ENCODE peak calls at places on chromosome X, in seven cellular contexts. F is ovary, E is testis, I is sigmoid colon, K is endothelial cell of umbilical vein, Y is body of pancreas, S is transverse colon. B is an unnamed sample.

GRCh38 chrX:25717122-25717521 is 421.0 kb upstream of the MAGEB18 start:
- DNase-seq in F (no peak), E (no peak), I (no peak), K (no peak), Y (no peak), S (no peak), B (no peak)

GRCh38 chrX:44203791-44204190 is 139.7 kb downstream of the EFHC2 start:
- DNase-seq in F (no peak), E (no peak), I (no peak), K (no peak), Y (no peak), S (no peak), B (no peak)

GRCh38 chrX:134525086-134525792 is 65.3 kb downstream of the HPRT1 start:
- DNase-seq in F (no peak), E (no peak), I (no peak), K (peak), Y (no peak), S (no peak), B (no peak)

GRCh38 chrX:124018031-124018430 is 56.5 kb downstream of the STAG2 start:
- DNase-seq in F (no peak), E (no peak), I (no peak), K (peak), Y (no peak), S (no peak), B (no peak)

GRCh38 chrX:51893931-51894696 is 691 bp downstream of the MAGED1 start:
- DNase-seq in F (peak), E (peak), I (peak), K (peak), Y (peak), S (no peak), B (no peak)

GRCh38 chrX:123217077-123217476 is 33.0 kb downstream of the GRIA3 start:
- DNase-seq in F (peak), E (peak), I (no peak), K (no peak), Y (no peak), S (no peak), B (no peak)

GRCh38 chrX:119728487-119728886 is 29.9 kb upstream of the SOWAHD start:
- DNase-seq in F (no peak), E (no peak), I (no peak), K (no peak), Y (no peak), S (no peak), B (no peak)

GRCh38 chrX:37846141-37846540 is 1.2 kb downstream of the DYNLT3 start:
- DNase-seq in F (no peak), E (no peak), I (no peak), K (peak), Y (no peak), S (no peak), B (no peak)

GRCh38 chrX:130136497-130136896 is 26.2 kb upstream of the ELF4 start:
- DNase-seq in F (no peak), E (no peak), I (no peak), K (no peak), Y (no peak), S (no peak), B (no peak)

GRCh38 chrX:16664626-16665025 is 14.7 kb downstream of the S100G start:
- DNase-seq in F (no peak), E (no peak), I (no peak), K (no peak), Y (no peak), S (no peak), B (no peak)

GRCh38 chrX:2820131-2820771 is 8.5 kb upstream of the GYG2 start:
- DNase-seq in F (no peak), E (no peak), I (no peak), K (no peak), Y (no peak), S (no peak), B (no peak)

GRCh38 chrX:119359618-119360382 is 39.3 kb upstream of the SLC25A43 start:
- DNase-seq in F (no peak), E (no peak), I (no peak), K (no peak), Y (no peak), S (no peak), B (peak)

GRCh38 chrX:134875679-134876078 is 115.1 kb upstream of the SMIM10 start:
- DNase-seq in F (no peak), E (no peak), I (no peak), K (no peak), Y (no peak), S (no peak), B (no peak)

GRCh38 chrX:22313757-22314156 is 41.0 kb downstream of the CBLL2 start:
- DNase-seq in F (no peak), E (no peak), I (no peak), K (peak), Y (no peak), S (no peak), B (no peak)

GRCh38 chrX:80876877-80877276 is 67.2 kb upstream of the BRWD3 start:
- DNase-seq in F (no peak), E (no peak), I (no peak), K (peak), Y (no peak), S (no peak), B (no peak)

GRCh38 chrX:115553171-115553570 is 7.8 kb upstream of the PLS3 start:
- DNase-seq in F (no peak), E (no peak), I (no peak), K (no peak), Y (no peak), S (no peak), B (no peak)

GRCh38 chrX:77595848-77596247 is 148.7 kb downstream of the FGF16 start:
- DNase-seq in F (no peak), E (no peak), I (no peak), K (no peak), Y (no peak), S (no peak), B (no peak)

GRCh38 chrX:24426921-24427746 is 38.0 kb upstream of the PDK3 start:
- DNase-seq in F (no peak), E (no peak), I (no peak), K (peak), Y (no peak), S (peak), B (no peak)

GRCh38 chrX:39676434-39676833 is 421.3 kb downstream of the BCOR start:
- DNase-seq in F (no peak), E (no peak), I (no peak), K (no peak), Y (no peak), S (no peak), B (no peak)

GRCh38 chrX:10104958-10105658 is 51.7 kb upstream of the CLCN4 start:
- DNase-seq in F (no peak), E (peak), I (peak), K (no peak), Y (no peak), S (no peak), B (no peak)

GRCh38 chrX:116232833-116233232 is 62.3 kb downstream of the AGTR2 start:
- DNase-seq in F (no peak), E (no peak), I (no peak), K (peak), Y (no peak), S (no peak), B (no peak)

GRCh38 chrX:24575496-24575895 is 71.7 kb downstream of the PCYT1B start:
- DNase-seq in F (no peak), E (no peak), I (no peak), K (no peak), Y (no peak), S (no peak), B (no peak)

GRCh38 chrX:38249965-38250364 is 29.3 kb upstream of the SRPX start:
- DNase-seq in F (no peak), E (no peak), I (no peak), K (peak), Y (no peak), S (no peak), B (no peak)

GRCh38 chrX:5656544-5656943 is 572.1 kb downstream of the NLGN4X start:
- DNase-seq in F (no peak), E (no peak), I (no peak), K (no peak), Y (no peak), S (no peak), B (no peak)

GRCh38 chrX:150036181-150036580 is 97.9 kb upstream of the EOLA2 start:
- DNase-seq in F (no peak), E (no peak), I (no peak), K (peak), Y (peak), S (peak), B (peak)

GRCh38 chrX:153460826-153461225 is 9.6 kb downstream of the HAUS7 start:
- DNase-seq in F (peak), E (peak), I (no peak), K (peak), Y (peak), S (peak), B (peak)

GRCh38 chrX:68292471-68292870 is 140.8 kb downstream of the OPHN1 start:
- DNase-seq in F (no peak), E (no peak), I (no peak), K (no peak), Y (no peak), S (no peak), B (no peak)

GRCh38 chrX:10634681-10635161 is 14.3 kb upstream of the MID1 start:
- DNase-seq in F (no peak), E (no peak), I (no peak), K (no peak), Y (no peak), S (no peak), B (no peak)

GRCh38 chrX:4710618-4711433 is 997.4 kb upstream of the PRKX start:
- DNase-seq in F (no peak), E (peak), I (no peak), K (no peak), Y (peak), S (no peak), B (no peak)

GRCh38 chrX:68375803-68376202 is 57.5 kb downstream of the OPHN1 start:
- DNase-seq in F (no peak), E (no peak), I (no peak), K (no peak), Y (no peak), S (no peak), B (no peak)

GRCh38 chrX:88789825-88790224 is 42.8 kb downstream of the CPXCR1 start:
- DNase-seq in F (no peak), E (no peak), I (no peak), K (no peak), Y (no peak), S (no peak), B (no peak)

GRCh38 chrX:3748052-3748559 is 34.7 kb upstream of the PRKX start:
- DNase-seq in F (no peak), E (no peak), I (no peak), K (no peak), Y (no peak), S (no peak), B (no peak)

GRCh38 chrX:107454302-107454701 is 4.8 kb downstream of the FRMPD3 start:
- DNase-seq in F (no peak), E (no peak), I (no peak), K (no peak), Y (no peak), S (no peak), B (no peak)

GRCh38 chrX:71367396-71367795 is 1.2 kb downstream of the TAF1 start:
- DNase-seq in F (no peak), E (no peak), I (no peak), K (no peak), Y (no peak), S (no peak), B (no peak)

GRCh38 chrX:71365356-71365875 is 741 bp upstream of the TAF1 start:
- DNase-seq in F (no peak), E (no peak), I (no peak), K (no peak), Y (no peak), S (no peak), B (no peak)

GRCh38 chrX:71366674-71367256 is 608 bp downstream of the TAF1 start:
- DNase-seq in F (peak), E (peak), I (no peak), K (peak), Y (peak), S (peak), B (no peak)

GRCh38 chrX:71364221-71364620 is 1.9 kb upstream of the TAF1 start:
- DNase-seq in F (no peak), E (no peak), I (no peak), K (no peak), Y (no peak), S (no peak), B (no peak)

DNA sequence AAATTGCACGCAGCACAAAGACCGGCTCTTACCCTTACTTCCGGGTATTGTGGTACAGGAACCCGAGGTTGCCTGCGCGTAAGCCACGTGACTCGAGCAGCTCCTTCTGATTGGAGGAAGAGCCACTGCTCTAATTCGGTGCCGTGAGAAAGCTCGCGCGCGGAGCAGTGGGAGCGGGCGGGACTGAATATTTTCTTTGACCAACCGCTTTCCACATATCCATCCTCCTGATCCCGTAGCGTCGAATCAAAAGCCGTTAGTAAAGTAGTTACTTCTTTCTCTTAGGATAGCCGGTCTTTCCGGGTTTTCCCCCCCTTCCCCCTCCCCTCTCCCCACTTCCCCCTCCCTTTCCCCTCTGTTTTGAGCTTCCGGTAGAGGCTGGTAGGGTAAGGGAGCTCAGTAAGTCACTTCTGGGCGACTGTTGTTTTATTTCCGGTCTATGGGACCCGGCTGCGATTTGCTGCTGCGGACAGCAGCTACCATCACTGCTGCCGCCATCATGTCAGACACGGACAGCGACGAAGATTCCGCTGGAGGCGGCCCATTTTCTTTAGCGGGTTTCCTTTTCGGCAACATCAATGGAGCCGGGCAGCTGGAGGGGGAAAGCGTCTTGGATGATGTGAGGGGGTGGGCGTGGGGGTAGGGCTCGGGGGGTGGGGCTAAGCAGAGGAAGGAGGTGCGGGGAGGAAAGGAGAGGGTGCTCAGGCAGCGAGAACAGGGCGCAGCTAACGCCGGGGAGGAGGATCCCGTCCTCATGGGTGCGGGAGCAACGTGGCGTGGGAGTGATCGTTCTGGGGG is at the start of gene TAF1:
- DNase-seq in F (peak), E (peak), I (peak), K (peak), Y (peak), S (peak), B (peak)
- TF ChIP-seq POLR2A in F (no peak), E (peak), I (peak), K (peak), Y (peak), S (peak), B (peak)

GRCh38 chrX:91435465-91435864 is 826 bp downstream of the PABPC5 start:
- DNase-seq in F (peak), E (peak), I (no peak), K (no peak), Y (no peak), S (no peak), B (no peak)

GRCh38 chrX:91434351-91435168 is at the start of gene PABPC5:
- DNase-seq in F (peak), E (peak), I (peak), K (peak), Y (peak), S (peak), B (peak)
- TF ChIP-seq POLR2A in F (peak), E (no peak), I (peak), K (no peak), Y (peak), S (peak), B (no peak)

DNA sequence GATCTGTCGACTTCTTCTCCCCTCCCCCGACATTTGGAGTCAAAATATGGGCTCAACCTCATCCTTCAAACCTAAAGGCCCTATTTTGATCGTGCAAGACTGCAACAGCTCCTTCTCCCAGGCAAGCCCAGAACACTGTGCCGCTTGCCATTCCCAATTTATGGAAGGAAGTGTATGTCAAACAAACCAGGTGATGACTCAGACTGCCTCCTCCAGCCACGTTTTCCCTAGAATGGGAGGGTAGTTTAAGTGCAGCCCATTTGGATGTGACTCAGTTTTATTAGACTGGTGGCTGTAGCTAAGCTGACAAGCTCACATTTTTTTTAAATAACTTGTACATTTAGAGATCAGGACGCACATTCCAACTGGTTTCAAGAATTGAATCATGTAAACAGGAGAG is 570.4 kb upstream of the DIPK2B start:
- DNase-seq in F (no peak), E (no peak), I (peak), K (peak), Y (peak), S (peak), B (no peak)
- TF ChIP-seq POLR2A in F (no peak), E (no peak), I (peak), K (peak), Y (no peak), S (peak), B (no peak)

DNA sequence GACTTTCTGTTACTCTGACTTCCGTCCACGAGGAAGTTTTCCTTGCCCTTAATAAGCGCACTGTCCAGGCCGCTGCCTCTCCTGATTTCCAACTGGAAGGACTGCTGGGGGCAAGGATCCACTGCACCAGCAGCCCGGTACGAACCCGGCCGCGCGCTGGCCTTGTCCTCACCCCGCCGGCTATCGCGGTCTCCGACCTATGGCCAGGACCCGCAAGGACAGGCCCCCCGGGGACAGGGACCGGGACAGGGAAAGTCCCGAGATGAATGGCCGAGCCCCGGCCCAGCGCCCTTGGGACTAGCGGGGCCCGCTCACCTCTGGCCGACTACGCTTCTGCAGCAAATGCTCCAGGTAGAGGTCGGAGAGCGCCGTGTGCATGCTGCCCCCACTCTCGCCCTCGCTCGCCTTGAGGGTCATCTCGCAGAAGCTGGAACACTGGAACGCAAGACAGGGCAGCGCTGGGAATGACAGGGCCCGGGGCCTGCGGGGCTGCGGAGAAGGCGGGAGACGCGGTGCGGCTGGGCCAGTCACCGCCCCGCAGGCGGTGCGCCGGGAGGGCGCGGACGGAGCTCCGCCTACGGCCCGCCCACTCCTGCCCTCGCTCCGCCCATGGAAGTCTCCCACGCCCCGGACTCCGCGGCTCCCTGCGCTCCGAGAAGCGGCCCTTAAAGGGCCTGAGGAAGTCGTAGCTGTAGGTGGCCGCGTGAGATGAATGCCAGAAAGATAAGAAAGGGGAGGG is at the start of gene MPP1:
- DNase-seq in F (peak), E (peak), I (peak), K (peak), Y (peak), S (peak), B (peak)
- TF ChIP-seq POLR2A in F (no peak), E (no peak), I (peak), K (no peak), Y (peak), S (peak), B (peak)

GRCh38 chrX:47232197-47232802 is 509 bp upstream of the USP11 start:
- DNase-seq in F (no peak), E (no peak), I (no peak), K (peak), Y (no peak), S (no peak), B (no peak)

GRCh38 chrX:47232803-47233332 is at the start of gene USP11:
- DNase-seq in F (peak), E (peak), I (peak), K (no peak), Y (no peak), S (peak), B (no peak)

GRCh38 chrX:47235691-47236103 is 2.9 kb downstream of the USP11 start:
- DNase-seq in F (no peak), E (no peak), I (no peak), K (no peak), Y (no peak), S (no peak), B (no peak)

GRCh38 chrX:47234583-47234982 is 1.8 kb downstream of the USP11 start:
- DNase-seq in F (no peak), E (no peak), I (no peak), K (no peak), Y (no peak), S (no peak), B (no peak)

GRCh38 chrX:47233333-47234113 is 714 bp downstream of the USP11 start:
- DNase-seq in F (peak), E (peak), I (peak), K (peak), Y (peak), S (peak), B (peak)
- TF ChIP-seq POLR2A in F (peak), E (no peak), I (no peak), K (peak), Y (peak), S (peak), B (peak)

DNA sequence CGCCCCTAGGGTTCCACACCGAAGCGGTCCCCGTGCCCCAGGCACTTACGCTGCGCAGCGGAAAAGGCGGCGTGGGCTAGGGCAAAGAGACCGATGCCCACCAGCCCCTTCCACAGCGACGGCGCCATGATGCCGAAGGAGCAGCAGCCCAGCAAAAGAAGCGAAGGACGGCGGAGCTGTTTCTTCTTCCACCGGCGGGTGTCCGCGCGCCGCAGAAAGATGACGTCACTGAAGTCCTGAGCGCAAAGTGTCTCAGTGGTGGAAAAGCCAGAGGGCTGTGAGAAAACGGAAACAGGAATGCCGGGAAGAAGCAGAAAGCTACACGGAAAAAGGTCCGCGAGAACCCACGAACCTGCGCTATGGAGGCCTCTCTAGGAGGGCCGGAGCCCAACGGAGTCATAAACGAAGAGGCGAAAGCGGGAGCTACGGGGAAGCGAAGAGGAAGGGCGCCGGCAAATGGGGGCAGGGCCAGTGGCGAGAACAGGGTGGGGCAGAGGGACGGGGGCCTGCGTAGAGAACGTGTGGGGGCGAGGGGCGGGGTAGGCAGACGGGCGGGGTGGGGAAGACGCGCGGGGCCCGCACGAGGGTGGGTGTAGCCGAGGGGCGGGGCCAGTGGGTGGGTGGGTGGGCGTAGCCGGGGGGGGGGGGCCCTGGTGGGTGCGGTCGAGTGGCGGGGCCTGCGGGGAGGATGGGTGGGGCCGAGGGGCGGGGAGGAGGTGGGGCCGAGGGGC is at the start of gene MMGT1:
- DNase-seq in F (peak), E (peak), I (peak), K (peak), Y (peak), S (peak), B (peak)
- TF ChIP-seq POLR2A in F (peak), E (no peak), I (peak), K (peak), Y (peak), S (peak), B (peak)